ENCODE peak calls at places on chromosomes 16 and 17, in nine cellular contexts. One of them, this sample, is unnamed.

GRCh38 chr16:88447881-88448280 is 5.2 kb upstream of the ZFPM1 start:
- DNase-seq in stimulated activated naive B cell treated with anti-CD40 and anti-IgM and Interleukin-4, amounts not matched to agents 10 μg/mL and 1 μg/mL and 100 μg/mL, for 72 hours: no peak
- DNase-seq in stimulated activated CD8-positive, alpha-beta memory T cell treated with anti-CD3 and anti-CD28 coated beads, Interleukin-2, amount 100 ng/mL, for 48 hours: no peak
- DNase-seq in mammary epithelial cell: no peak
- DNase-seq in AG09319: no peak
- DNase-seq in BJ: no peak
- DNase-seq in non-pigmented ciliary epithelial cell: no peak
- DNase-seq in keratinocyte: no peak
- DNase-seq in Ammon's horn: no peak
- DNase-seq in this sample: no peak

GRCh38 chr16:3157229-3158013 is 22.6 kb downstream of the ZNF213 start:
- DNase-seq in stimulated activated naive B cell treated with anti-CD40 and anti-IgM and Interleukin-4, amounts not matched to agents 10 μg/mL and 1 μg/mL and 100 μg/mL, for 72 hours: no peak
- DNase-seq in stimulated activated CD8-positive, alpha-beta memory T cell treated with anti-CD3 and anti-CD28 coated beads, Interleukin-2, amount 100 ng/mL, for 48 hours: peak; percentile 39
- DNase-seq in mammary epithelial cell: peak; percentile 94
- DNase-seq in AG09319: peak; percentile 90
- DNase-seq in BJ: peak; percentile 73
- DNase-seq in non-pigmented ciliary epithelial cell: peak; percentile 97
- DNase-seq in keratinocyte: peak; percentile 82
- DNase-seq in Ammon's horn: no peak
- DNase-seq in this sample: peak; percentile 99

GRCh38 chr16:85104821-85105391 is 7.4 kb downstream of the CIBAR2 start:
- DNase-seq in stimulated activated naive B cell treated with anti-CD40 and anti-IgM and Interleukin-4, amounts not matched to agents 10 μg/mL and 1 μg/mL and 100 μg/mL, for 72 hours: no peak
- DNase-seq in stimulated activated CD8-positive, alpha-beta memory T cell treated with anti-CD3 and anti-CD28 coated beads, Interleukin-2, amount 100 ng/mL, for 48 hours: no peak
- DNase-seq in mammary epithelial cell: no peak
- DNase-seq in AG09319: no peak
- DNase-seq in BJ: no peak
- DNase-seq in non-pigmented ciliary epithelial cell: no peak
- DNase-seq in keratinocyte: peak; percentile 35
- DNase-seq in Ammon's horn: peak; percentile 79
- DNase-seq in this sample: no peak

GRCh38 chr16:23382279-23382678 is 70.7 kb downstream of the COG7 start:
- DNase-seq in stimulated activated naive B cell treated with anti-CD40 and anti-IgM and Interleukin-4, amounts not matched to agents 10 μg/mL and 1 μg/mL and 100 μg/mL, for 72 hours: no peak
- DNase-seq in stimulated activated CD8-positive, alpha-beta memory T cell treated with anti-CD3 and anti-CD28 coated beads, Interleukin-2, amount 100 ng/mL, for 48 hours: no peak
- DNase-seq in mammary epithelial cell: no peak
- DNase-seq in AG09319: no peak
- DNase-seq in BJ: no peak
- DNase-seq in non-pigmented ciliary epithelial cell: no peak
- DNase-seq in keratinocyte: no peak
- DNase-seq in Ammon's horn: no peak
- DNase-seq in this sample: no peak

GRCh38 chr17:47862621-47863440 is 11.9 kb upstream of the SP6 start:
- DNase-seq in stimulated activated naive B cell treated with anti-CD40 and anti-IgM and Interleukin-4, amounts not matched to agents 10 μg/mL and 1 μg/mL and 100 μg/mL, for 72 hours: no peak
- DNase-seq in stimulated activated CD8-positive, alpha-beta memory T cell treated with anti-CD3 and anti-CD28 coated beads, Interleukin-2, amount 100 ng/mL, for 48 hours: no peak
- DNase-seq in mammary epithelial cell: peak; percentile 78
- DNase-seq in AG09319: peak; percentile 16
- DNase-seq in BJ: peak; percentile 54
- DNase-seq in non-pigmented ciliary epithelial cell: peak; percentile 62
- DNase-seq in keratinocyte: peak; percentile 38
- DNase-seq in Ammon's horn: no peak
- DNase-seq in this sample: peak; percentile 41

GRCh38 chr17:40025991-40026815 is 11.0 kb downstream of the CSF3 start:
- DNase-seq in stimulated activated naive B cell treated with anti-CD40 and anti-IgM and Interleukin-4, amounts not matched to agents 10 μg/mL and 1 μg/mL and 100 μg/mL, for 72 hours: no peak
- DNase-seq in stimulated activated CD8-positive, alpha-beta memory T cell treated with anti-CD3 and anti-CD28 coated beads, Interleukin-2, amount 100 ng/mL, for 48 hours: no peak
- DNase-seq in mammary epithelial cell: peak; percentile 90
- DNase-seq in AG09319: no peak
- DNase-seq in BJ: no peak
- DNase-seq in non-pigmented ciliary epithelial cell: no peak
- DNase-seq in keratinocyte: peak; percentile 72
- DNase-seq in Ammon's horn: no peak
- DNase-seq in this sample: no peak

GRCh38 chr16:12016166-12016947 is 39.8 kb downstream of the SNX29 start:
- DNase-seq in stimulated activated naive B cell treated with anti-CD40 and anti-IgM and Interleukin-4, amounts not matched to agents 10 μg/mL and 1 μg/mL and 100 μg/mL, for 72 hours: no peak
- DNase-seq in stimulated activated CD8-positive, alpha-beta memory T cell treated with anti-CD3 and anti-CD28 coated beads, Interleukin-2, amount 100 ng/mL, for 48 hours: no peak
- DNase-seq in mammary epithelial cell: peak; percentile 40
- DNase-seq in AG09319: no peak
- DNase-seq in BJ: no peak
- DNase-seq in non-pigmented ciliary epithelial cell: no peak
- DNase-seq in keratinocyte: no peak
- DNase-seq in Ammon's horn: no peak
- DNase-seq in this sample: no peak

GRCh38 chr17:79625706-79626105 is 14.9 kb upstream of the RBFOX3 start:
- DNase-seq in stimulated activated naive B cell treated with anti-CD40 and anti-IgM and Interleukin-4, amounts not matched to agents 10 μg/mL and 1 μg/mL and 100 μg/mL, for 72 hours: no peak
- DNase-seq in stimulated activated CD8-positive, alpha-beta memory T cell treated with anti-CD3 and anti-CD28 coated beads, Interleukin-2, amount 100 ng/mL, for 48 hours: no peak
- DNase-seq in mammary epithelial cell: no peak
- DNase-seq in AG09319: no peak
- DNase-seq in BJ: no peak
- DNase-seq in non-pigmented ciliary epithelial cell: no peak
- DNase-seq in keratinocyte: no peak
- DNase-seq in Ammon's horn: no peak
- DNase-seq in this sample: no peak

GRCh38 chr16:68756250-68757051 is 19.4 kb downstream of the CDH1 start:
- DNase-seq in stimulated activated naive B cell treated with anti-CD40 and anti-IgM and Interleukin-4, amounts not matched to agents 10 μg/mL and 1 μg/mL and 100 μg/mL, for 72 hours: peak; percentile 79
- DNase-seq in stimulated activated CD8-positive, alpha-beta memory T cell treated with anti-CD3 and anti-CD28 coated beads, Interleukin-2, amount 100 ng/mL, for 48 hours: peak; percentile 39
- DNase-seq in mammary epithelial cell: peak; percentile 100
- DNase-seq in AG09319: no peak
- DNase-seq in BJ: no peak
- DNase-seq in non-pigmented ciliary epithelial cell: no peak
- DNase-seq in keratinocyte: peak; percentile 100
- DNase-seq in Ammon's horn: no peak
- DNase-seq in this sample: no peak

This sample was measured in Panc1.